ENCODE peak calls at places on chromosomes 4 and X, in nine cellular contexts. R is mucosa of descending colon, A is AG04450, N is foreskin fibroblast, S is GM10248, X is ascending aorta, B is astrocyte of the spinal cord, L is cardiac fibroblast, V is kidney. I is an unnamed sample.

GRCh38 chr4:124044867-124045266 is 648.3 kb downstream of the SPRY1 start:
- DNase-seq in R (no peak), A (no peak), N (no peak), B (no peak), S (no peak), V (no peak), L (no peak), X (no peak), I (no peak)

GRCh38 chr4:54545663-54546424 is 111.9 kb upstream of the KIT start:
- DNase-seq in V (no peak), S (no peak), X (no peak), L (no peak), B (no peak), R (no peak), A (no peak), N (peak), I (no peak)

GRCh38 chr4:137602401-137602800 is 70.1 kb upstream of the PCDH18 start:
- DNase-seq in A (no peak), X (no peak), V (no peak), S (no peak), R (no peak), B (no peak), N (no peak), L (no peak), I (no peak)

GRCh38 chrX:105190252-105190853 is 30.1 kb downstream of the TEX13A start:
- DNase-seq in X (no peak), A (no peak), L (peak), S (peak), V (no peak), N (peak), B (peak), R (no peak), I (peak)

GRCh38 chr4:26030780-26031179 is 116.8 kb downstream of the SMIM20 start:
- DNase-seq in V (no peak), L (no peak), S (peak), A (no peak), B (no peak), N (no peak), X (no peak), R (no peak), I (no peak)

GRCh38 chr4:12949719-12950118 is 534.4 kb downstream of the RAB28 start:
- DNase-seq in X (no peak), N (no peak), L (no peak), A (no peak), S (no peak), R (no peak), B (no peak), V (no peak), I (no peak)

GRCh38 chr4:158809611-158810486 is 41.0 kb downstream of the FNIP2 start:
- DNase-seq in V (no peak), S (peak), A (no peak), X (no peak), N (peak), L (peak), R (no peak), B (peak), I (peak)

GRCh38 chrX:49053223-49054072 is 5.4 kb upstream of the CCDC120 start:
- DNase-seq in R (peak), S (peak), A (no peak), B (peak), V (peak), X (no peak), N (peak), L (peak), I (peak)

GRCh38 chrX:72100824-72101351 is 30.8 kb downstream of the RTL5 start:
- DNase-seq in X (no peak), L (no peak), N (no peak), B (no peak), S (peak), A (no peak), V (no peak), R (peak), I (no peak)

GRCh38 chr4:67459164-67459563 is 86.1 kb downstream of the CENPC start:
- DNase-seq in B (peak), A (no peak), N (no peak), L (no peak), V (no peak), S (no peak), R (no peak), X (no peak), I (no peak)

GRCh38 chr4:108571027-108571569 is 49.3 kb upstream of the RPL34 start:
- DNase-seq in B (peak), N (peak), X (no peak), V (no peak), L (peak), S (no peak), A (peak), R (no peak), I (no peak)

GRCh38 chr4:125316781-125317525 is 2.2 kb downstream of the FAT4 start:
- DNase-seq in L (peak), A (no peak), R (peak), N (peak), V (peak), X (no peak), B (peak), S (peak), I (no peak)

GRCh38 chr4:177974461-177974860 is 532.2 kb upstream of the AGA start:
- DNase-seq in B (no peak), S (no peak), X (no peak), V (no peak), A (no peak), L (no peak), N (no peak), R (no peak), I (no peak)

GRCh38 chrX:39398215-39398972 is 597.1 kb downstream of the MID1IP1 start:
- DNase-seq in N (no peak), S (no peak), L (no peak), A (no peak), V (no peak), R (no peak), B (no peak), X (no peak), I (no peak)

GRCh38 chr4:124334119-124334518 is 378.4 kb downstream of the ANKRD50 start:
- DNase-seq in X (no peak), R (no peak), S (no peak), L (peak), B (peak), A (peak), N (peak), V (no peak), I (peak)

GRCh38 chr4:8355864-8356565 is 84.5 kb downstream of the ACOX3 start:
- DNase-seq in L (peak), R (no peak), X (no peak), N (peak), B (peak), S (no peak), V (no peak), A (no peak), I (no peak)

GRCh38 chrX:107485019-107485418 is 35.6 kb downstream of the FRMPD3 start:
- DNase-seq in X (no peak), N (no peak), S (no peak), A (no peak), B (peak), R (no peak), V (no peak), L (no peak), I (peak)

GRCh38 chr4:150722908-150723362 is 141.0 kb downstream of the MAB21L2 start:
- DNase-seq in A (no peak), X (peak), R (peak), S (no peak), B (no peak), N (peak), V (peak), L (peak), I (no peak)

GRCh38 chr4:137635596-137635995 is 103.3 kb upstream of the PCDH18 start:
- DNase-seq in B (no peak), X (no peak), S (no peak), A (no peak), L (peak), R (no peak), N (no peak), V (no peak), I (no peak)

GRCh38 chr4:4590496-4590895 is 48.6 kb upstream of the STX18 start:
- DNase-seq in L (peak), A (peak), X (no peak), B (peak), V (no peak), R (no peak), S (no peak), N (peak), I (no peak)

DNA sequence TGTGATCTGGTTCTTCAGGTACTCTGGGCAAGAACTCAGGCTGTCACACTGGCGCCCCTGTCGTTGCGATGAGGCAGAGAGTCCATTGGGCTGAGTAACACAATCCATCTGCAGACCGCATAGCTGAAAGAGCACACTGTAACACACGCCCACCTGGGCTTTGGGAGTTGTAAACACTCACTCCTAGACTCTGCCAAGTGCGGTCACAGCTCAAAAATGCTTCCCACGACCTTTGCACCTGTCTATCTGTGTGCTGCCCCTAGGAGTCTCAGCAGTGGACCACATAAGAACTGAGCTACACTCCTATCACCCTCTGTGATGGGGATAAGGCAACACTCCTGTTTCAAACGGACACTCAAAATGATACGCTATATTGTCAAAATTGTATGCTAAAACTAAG is 2028.3 kb downstream of the PCDH7 start:
- DNase-seq in V (no peak), X (no peak), A (no peak), S (no peak), B (no peak), N (no peak), R (no peak), L (no peak), I (no peak)
- TF ChIP-seq CTCF in V (no peak), X (no peak), A (no peak), S (no peak), B (no peak), N (no peak), R (no peak), L (no peak), I (no peak)

GRCh38 chr4:109662786-109663185 is 40.5 kb downstream of the CASP6 start:
- DNase-seq in N (no peak), R (no peak), L (no peak), B (no peak), X (no peak), V (no peak), S (no peak), A (no peak), I (no peak)

GRCh38 chr4:109655396-109655795 is 47.8 kb downstream of the CASP6 start:
- DNase-seq in V (no peak), X (no peak), S (no peak), L (no peak), R (no peak), B (no peak), A (no peak), N (no peak), I (peak)

GRCh38 chr4:109657854-109658253 is 45.4 kb downstream of the CASP6 start:
- DNase-seq in N (no peak), S (no peak), X (no peak), L (no peak), V (no peak), B (no peak), R (no peak), A (no peak), I (no peak)

DNA sequence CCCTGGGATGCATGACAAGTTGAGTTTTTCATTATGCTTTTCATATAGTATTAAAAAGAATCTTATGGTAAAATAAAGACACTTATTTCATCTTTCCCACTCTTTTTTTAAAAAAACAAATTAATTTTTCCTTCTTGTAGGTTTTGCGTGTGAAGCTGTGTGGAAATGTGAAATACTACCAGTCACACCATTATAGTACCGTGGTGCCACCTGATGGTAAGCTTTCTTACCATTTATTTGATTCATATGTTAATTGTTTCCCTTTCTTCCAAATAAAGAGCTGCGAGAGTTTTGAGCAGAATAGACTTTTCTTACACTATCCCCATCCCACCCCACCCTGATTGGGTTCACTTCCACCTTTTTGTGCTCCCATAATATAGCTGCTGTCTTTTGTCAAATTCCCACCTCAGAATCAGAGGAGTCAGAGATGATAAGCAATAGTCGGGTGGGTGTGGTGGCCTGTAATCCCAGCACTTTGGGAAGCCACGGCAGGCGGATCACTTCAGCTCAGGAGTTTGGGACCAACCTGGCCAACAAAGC is 44.3 kb downstream of the CASP6 start:
- DNase-seq in N (peak), V (no peak), X (no peak), S (no peak), L (peak), B (no peak), R (no peak), A (no peak), I (no peak)
- TF ChIP-seq CTCF in N (no peak), V (no peak), X (no peak), S (peak), L (no peak), B (no peak), R (no peak), A (peak), I (no peak)

GRCh38 chr4:7148337-7148736 is 44.0 kb upstream of the SORCS2 start:
- DNase-seq in A (no peak), S (no peak), V (no peak), B (no peak), N (no peak), L (no peak), R (no peak), X (no peak), I (no peak)

GRCh38 chr4:7154351-7154981 is 37.9 kb upstream of the SORCS2 start:
- DNase-seq in A (no peak), R (no peak), B (no peak), L (no peak), X (no peak), N (no peak), S (no peak), V (no peak), I (no peak)

GRCh38 chr4:7150083-7150635 is 42.2 kb upstream of the SORCS2 start:
- DNase-seq in V (no peak), S (no peak), L (no peak), N (no peak), R (no peak), B (peak), A (no peak), X (no peak), I (peak)

GRCh38 chr4:7153711-7154110 is 38.6 kb upstream of the SORCS2 start:
- DNase-seq in L (no peak), S (no peak), N (no peak), B (no peak), X (no peak), V (no peak), A (no peak), R (no peak), I (no peak)

GRCh38 chr4:7151668-7152227 is 40.6 kb upstream of the SORCS2 start:
- DNase-seq in X (no peak), A (no peak), L (no peak), N (peak), B (no peak), R (no peak), S (no peak), V (no peak), I (no peak)
- TF ChIP-seq CTCF in X (no peak), A (no peak), L (peak), N (peak), B (no peak), R (peak), S (no peak), V (no peak), I (no peak)

DNA sequence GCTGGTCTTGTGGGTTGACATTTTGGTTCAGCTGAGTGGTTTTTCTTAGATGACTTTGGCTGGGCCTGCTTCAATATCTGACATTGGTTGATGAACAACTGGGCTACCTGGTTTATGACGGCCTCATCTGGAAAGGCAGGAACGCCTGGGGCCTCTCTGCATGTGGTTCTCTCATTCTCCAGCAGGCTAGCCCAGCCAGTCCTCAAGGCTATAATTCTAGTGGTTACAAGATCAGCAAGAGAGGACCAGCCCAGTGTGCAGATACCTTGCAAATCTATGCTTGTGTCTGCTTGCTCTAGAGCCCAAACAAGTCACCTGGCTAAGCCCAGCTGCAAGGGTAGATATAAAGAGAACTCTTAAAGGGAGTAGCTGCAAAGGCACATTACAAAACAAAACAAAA is 214.2 kb upstream of the PUDP start:
- DNase-seq in S (no peak), L (no peak), V (no peak), B (no peak), A (no peak), N (no peak), R (no peak), X (no peak), I (no peak)
- TF ChIP-seq CTCF in S (no peak), L (no peak), V (no peak), B (no peak), A (no peak), N (no peak), R (no peak), X (no peak), I (no peak)

GRCh38 chr4:127809173-127809800 is 27.2 kb downstream of the HSPA4L start:
- DNase-seq in V (no peak), X (no peak), N (peak), R (no peak), A (no peak), S (no peak), B (peak), L (peak), I (no peak)
- TF ChIP-seq CTCF in V (no peak), X (no peak), N (peak), R (no peak), A (peak), S (peak), B (peak), L (peak), I (peak)

DNA sequence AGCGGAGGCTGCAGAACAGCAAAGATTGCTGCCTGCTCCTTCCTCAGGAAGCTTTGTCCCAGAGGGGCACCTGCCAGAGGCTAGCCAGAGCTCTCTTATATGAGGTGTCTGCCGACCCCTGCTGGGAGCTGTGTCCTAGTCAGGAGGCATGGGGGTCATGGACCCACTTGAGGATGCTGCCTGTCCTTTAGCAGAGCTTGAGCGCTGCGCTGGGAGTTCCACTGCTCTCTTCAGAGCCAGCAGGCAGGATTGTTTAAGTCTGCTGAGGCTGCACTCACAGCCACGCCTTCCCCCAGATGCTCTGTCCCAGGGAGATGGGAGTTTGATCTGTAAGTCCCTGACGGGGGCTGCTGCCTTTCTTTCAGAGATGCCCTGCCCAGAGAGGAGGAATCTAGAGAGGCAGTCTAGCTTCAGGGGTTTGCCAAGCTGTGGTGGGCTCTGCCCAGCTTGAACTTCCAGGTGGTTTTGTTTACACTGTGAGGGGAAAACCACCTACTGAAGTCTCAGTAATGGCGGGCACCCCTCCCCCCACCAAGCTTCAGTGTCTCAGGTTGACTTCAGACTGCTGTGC is 10.9 kb downstream of the DCK start:
- DNase-seq in R (peak), N (no peak), S (no peak), A (no peak), B (no peak), V (peak), L (no peak), X (no peak), I (no peak)
- TF ChIP-seq CTCF in R (no peak), N (no peak), S (peak), A (no peak), B (no peak), V (no peak), L (no peak), X (no peak), I (no peak)

DNA sequence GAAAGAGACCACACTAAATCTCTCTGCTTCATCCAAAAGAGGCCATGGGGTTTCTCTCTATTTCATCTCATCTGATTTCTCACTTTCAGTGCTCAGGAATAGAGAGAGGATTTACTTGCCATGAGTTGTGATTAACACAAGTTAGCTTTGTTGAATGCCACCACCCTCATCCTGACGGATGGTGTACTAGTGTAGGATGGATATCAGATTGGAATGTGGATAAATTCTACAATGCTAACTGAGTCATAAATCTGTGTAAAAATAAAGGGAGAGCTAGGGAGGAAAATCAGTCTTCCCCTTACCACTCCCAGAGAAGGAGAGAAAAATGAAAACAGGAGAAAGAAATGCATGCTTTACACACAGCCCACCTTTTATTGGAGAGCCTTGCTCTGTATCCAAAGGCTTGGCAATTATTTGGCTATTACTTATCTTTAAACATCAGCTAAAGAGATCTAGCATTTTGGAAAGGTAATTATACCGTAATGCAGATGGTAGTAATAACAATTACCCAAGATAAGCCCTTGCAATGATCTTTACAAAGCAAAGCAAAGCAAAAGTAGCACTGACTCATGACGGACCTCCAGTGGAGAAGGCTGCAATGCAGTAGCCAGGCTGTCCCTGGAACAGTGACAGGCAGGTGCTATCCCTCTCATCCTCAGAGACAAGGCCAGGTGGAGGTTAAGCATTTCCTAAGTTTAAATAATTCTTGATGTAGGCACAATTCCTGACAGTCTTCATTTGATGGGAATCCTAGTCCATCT is 306.3 kb upstream of the PPARGC1A start:
- DNase-seq in V (no peak), N (no peak), L (no peak), S (no peak), B (no peak), R (no peak), A (no peak), X (no peak), I (no peak)
- TF ChIP-seq CTCF in V (no peak), N (no peak), L (peak), S (no peak), B (peak), R (no peak), A (peak), X (no peak), I (peak)

GRCh38 chr4:152935661-152936445 is at the start of gene FHDC1:
- DNase-seq in X (no peak), B (no peak), V (peak), N (peak), L (no peak), R (peak), A (no peak), S (peak), I (no peak)
- TF ChIP-seq CTCF in X (no peak), B (no peak), V (no peak), N (no peak), L (no peak), R (no peak), A (no peak), S (no peak), I (no peak)

DNA sequence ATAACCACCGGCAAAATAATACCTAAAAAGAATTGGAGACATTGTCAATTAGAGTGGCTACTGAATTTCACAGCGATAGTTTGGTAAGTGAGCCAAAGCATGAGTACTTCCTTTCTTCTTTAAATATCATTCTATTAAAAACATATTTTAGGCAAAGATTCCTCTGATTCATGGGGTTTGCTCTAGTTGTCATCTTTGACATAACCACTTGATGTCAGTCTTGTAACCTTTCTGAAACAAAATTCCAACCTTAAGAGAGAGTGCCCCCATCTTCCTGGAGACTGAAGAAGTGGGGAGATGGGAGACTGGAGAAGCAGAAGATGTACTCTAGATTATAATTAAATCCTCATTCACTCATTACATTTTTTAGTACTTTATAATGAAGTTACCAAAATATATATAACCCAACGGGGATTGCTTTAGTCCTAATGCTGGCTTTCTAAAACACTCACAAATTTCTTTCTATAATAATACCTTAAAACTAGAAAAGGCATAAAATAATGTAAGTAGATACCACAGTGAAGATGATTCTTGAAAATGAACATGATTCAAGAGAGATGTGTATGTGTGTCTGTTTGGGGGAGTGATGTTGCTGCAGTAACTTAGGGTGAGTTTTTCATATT is 96.4 kb downstream of the EMCN start:
- DNase-seq in A (no peak), B (peak), R (no peak), X (no peak), S (no peak), L (peak), N (peak), V (no peak), I (peak)
- TF ChIP-seq CTCF in A (peak), B (peak), R (no peak), X (no peak), S (peak), L (peak), N (peak), V (peak), I (peak)

I was measured in astrocyte of the cerebellum.